ENCODE peak calls at places on chromosome 5, in eight cellular contexts. H is IMR-90; Q is GM23248; B is tibial nerve; N is right atrium auricular region; P is fibroblast of lung; X is CD4-positive, CD25-positive, alpha-beta regulatory T cell; Y is cardiac fibroblast. F is an unnamed sample.

GRCh38 chr5:67073045-67073444 is 123.6 kb downstream of the CD180 start:
- DNase-seq in H (no peak), Q (no peak), B (no peak), N (no peak), P (no peak), X (no peak), Y (no peak), F (no peak)

GRCh38 chr5:142645456-142645855 is 40.4 kb downstream of the FGF1 start:
- DNase-seq in H (no peak), Q (no peak), B (no peak), N (no peak), P (no peak), X (no peak), Y (no peak), F (no peak)

GRCh38 chr5:93087326-93087725 is 493.7 kb downstream of the NR2F1-AS1 start:
- DNase-seq in H (no peak), Q (no peak), B (no peak), N (no peak), P (no peak), X (no peak), Y (no peak), F (no peak)

GRCh38 chr5:81850932-81851331 is 100.0 kb upstream of the SSBP2 start:
- DNase-seq in H (no peak), Q (peak), B (no peak), N (no peak), P (no peak), X (no peak), Y (no peak), F (no peak)

GRCh38 chr5:56011835-56012234 is 17.1 kb upstream of the IL6ST start:
- DNase-seq in H (peak), Q (peak), B (no peak), N (no peak), P (peak), X (no peak), Y (peak), F (peak)

GRCh38 chr5:56412601-56413379 is 179.7 kb upstream of the ANKRD55 start:
- DNase-seq in H (no peak), Q (no peak), B (peak), N (peak), P (no peak), X (no peak), Y (no peak), F (no peak)

GRCh38 chr5:38453506-38453905 is 102.9 kb downstream of the LIFR start:
- DNase-seq in H (no peak), Q (no peak), B (no peak), N (no peak), P (no peak), X (peak), Y (no peak), F (no peak)

GRCh38 chr5:126780165-126780827 is 3.4 kb downstream of the LMNB1 start:
- DNase-seq in H (peak), Q (peak), B (no peak), N (no peak), P (peak), X (peak), Y (peak), F (peak)

GRCh38 chr5:5533927-5534326 is 111.5 kb downstream of the ICE1 start:
- DNase-seq in H (no peak), Q (no peak), B (no peak), N (no peak), P (no peak), X (no peak), Y (no peak), F (no peak)

GRCh38 chr5:135930029-135930948 is 24.5 kb downstream of the LECT2 start:
- DNase-seq in H (no peak), Q (peak), B (no peak), N (no peak), P (peak), X (no peak), Y (no peak), F (no peak)

GRCh38 chr5:42858031-42858643 is 46.4 kb upstream of the SELENOP start:
- DNase-seq in H (no peak), Q (peak), B (no peak), N (no peak), P (no peak), X (no peak), Y (no peak), F (no peak)

GRCh38 chr5:158856794-158857193 is 242.9 kb downstream of the EBF1 start:
- DNase-seq in H (no peak), Q (no peak), B (no peak), N (no peak), P (no peak), X (no peak), Y (no peak), F (no peak)

GRCh38 chr5:157748740-157749461 is 5.4 kb downstream of the LSM11 start:
- DNase-seq in H (peak), Q (peak), B (no peak), N (no peak), P (peak), X (no peak), Y (peak), F (no peak)

GRCh38 chr5:171743786-171744076 is 41.9 kb upstream of the SMIM23 start:
- DNase-seq in H (no peak), Q (no peak), B (no peak), N (no peak), P (no peak), X (no peak), Y (no peak), F (no peak)

GRCh38 chr5:82641362-82641988 is 363.3 kb upstream of the RPS23 start:
- DNase-seq in H (peak), Q (peak), B (peak), N (peak), P (peak), X (no peak), Y (peak), F (peak)

GRCh38 chr5:1757511-1757910 is 42.1 kb downstream of the MRPL36 start:
- DNase-seq in H (no peak), Q (no peak), B (peak), N (no peak), P (no peak), X (no peak), Y (no peak), F (no peak)

GRCh38 chr5:95283761-95284511 is 958 bp downstream of the MCTP1 start:
- DNase-seq in H (no peak), Q (peak), B (no peak), N (no peak), P (peak), X (no peak), Y (peak), F (peak)

GRCh38 chr5:72596956-72597355 is 89.7 kb upstream of the ZNF366 start:
- DNase-seq in H (no peak), Q (peak), B (no peak), N (no peak), P (no peak), X (no peak), Y (peak), F (peak)

GRCh38 chr5:67404261-67405100 is 207.9 kb upstream of the CD180 start:
- DNase-seq in H (peak), Q (peak), B (no peak), N (no peak), P (peak), X (no peak), Y (peak), F (peak)

GRCh38 chr5:139495644-139496435 is 13.3 kb upstream of the STING1 start:
- DNase-seq in H (peak), Q (peak), B (no peak), N (no peak), P (peak), X (no peak), Y (peak), F (peak)

GRCh38 chr5:56481998-56482698 is 249.0 kb upstream of the ANKRD55 start:
- DNase-seq in H (no peak), Q (peak), B (no peak), N (no peak), P (no peak), X (no peak), Y (no peak), F (no peak)

GRCh38 chr5:90709323-90710148 is 150.9 kb downstream of the ADGRV1 start:
- DNase-seq in H (peak), Q (peak), B (no peak), N (no peak), P (peak), X (no peak), Y (peak), F (peak)

GRCh38 chr5:60092671-60093422 is 199.3 kb upstream of the PDE4D start:
- DNase-seq in H (peak), Q (peak), B (no peak), N (no peak), P (peak), X (no peak), Y (no peak), F (no peak)

GRCh38 chr5:153654444-153654843 is 164.0 kb downstream of the GRIA1 start:
- DNase-seq in H (peak), Q (peak), B (no peak), N (no peak), P (peak), X (no peak), Y (no peak), F (no peak)

GRCh38 chr5:15577132-15577531 is 77.2 kb downstream of the FBXL7 start:
- DNase-seq in H (no peak), Q (no peak), B (no peak), N (no peak), P (no peak), X (no peak), Y (no peak), F (peak)

GRCh38 chr5:89307972-89308371 is 425.0 kb upstream of the MEF2C start:
- DNase-seq in H (no peak), Q (no peak), B (no peak), N (no peak), P (no peak), X (no peak), Y (no peak), F (no peak)

GRCh38 chr5:137282216-137282615 is 216.9 kb downstream of the SPOCK1 start:
- DNase-seq in H (peak), Q (no peak), B (no peak), N (no peak), P (peak), X (no peak), Y (peak), F (peak)

GRCh38 chr5:176889321-176890280 is 9.5 kb downstream of the HK3 start:
- DNase-seq in H (no peak), Q (no peak), B (no peak), N (no peak), P (no peak), X (no peak), Y (no peak), F (no peak)

GRCh38 chr5:146516151-146516475 is at the start of gene GPR151:
- DNase-seq in H (peak), Q (no peak), B (no peak), N (no peak), P (peak), X (no peak), Y (peak), F (no peak)

GRCh38 chr5:113508756-113509155 is 4.7 kb upstream of the YTHDC2 start:
- DNase-seq in H (no peak), Q (peak), B (no peak), N (no peak), P (peak), X (no peak), Y (no peak), F (no peak)

GRCh38 chr5:125552486-125552885 is 806.0 kb upstream of the ZNF608 start:
- DNase-seq in H (peak), Q (peak), B (no peak), N (no peak), P (peak), X (no peak), Y (no peak), F (peak)

GRCh38 chr5:65198777-65199120 is 283.0 kb downstream of the ADAMTS6 start:
- DNase-seq in H (peak), Q (peak), B (no peak), N (no peak), P (peak), X (no peak), Y (peak), F (peak)

GRCh38 chr5:27242258-27242626 is 203.9 kb upstream of the CDH9 start:
- DNase-seq in H (no peak), Q (peak), B (no peak), N (no peak), P (no peak), X (no peak), Y (no peak), F (no peak)
- H3K4me3 ChIP-seq in H (no peak), Q (no peak), B (no peak), N (no peak), P (no peak), X (no peak), Y (no peak), F (no peak)

DNA sequence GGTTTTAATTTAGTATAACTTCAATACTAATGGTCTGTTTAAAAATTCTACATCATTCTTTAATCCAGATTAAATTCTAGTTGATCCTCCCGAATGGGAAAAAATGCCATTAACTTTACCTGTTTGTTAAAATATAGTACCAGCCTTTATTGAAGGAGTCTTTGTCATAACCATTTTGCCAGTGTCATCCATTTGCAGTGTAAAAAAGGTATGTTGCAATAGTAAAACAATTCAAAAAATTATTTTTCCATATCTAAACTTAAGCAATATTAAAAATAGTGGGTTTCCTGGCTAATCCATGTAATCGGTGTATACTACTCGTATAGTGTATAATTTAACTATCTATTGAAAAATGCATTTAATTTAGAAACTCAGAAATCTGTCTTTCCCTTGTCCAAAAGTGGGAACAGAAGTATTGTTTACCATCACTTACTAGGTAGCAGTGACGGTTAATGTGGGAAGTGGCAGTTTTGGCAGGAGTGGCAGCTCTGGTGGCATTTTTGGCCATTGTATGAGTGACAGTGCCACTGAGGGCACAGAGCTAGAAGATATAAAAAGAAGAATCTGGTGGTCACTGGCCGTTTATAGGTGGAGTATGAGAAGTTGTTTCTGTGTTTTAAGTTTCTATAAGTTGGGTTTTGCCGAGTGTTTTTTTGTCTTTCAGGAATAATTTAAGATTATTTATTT is 1.9 kb downstream of the AP3S1 start:
- DNase-seq in H (no peak), Q (peak), B (no peak), N (no peak), P (no peak), X (no peak), Y (no peak), F (no peak)
- H3K4me3 ChIP-seq in H (no peak), Q (peak), B (peak), N (peak), P (peak), X (peak), Y (no peak), F (peak)

GRCh38 chr5:75509956-75510355 is 1.5 kb downstream of the CERT1 start:
- DNase-seq in H (peak), Q (peak), B (no peak), N (no peak), P (peak), X (no peak), Y (peak), F (peak)

GRCh38 chr5:75511435-75512382 is at the start of the genes CERT1 and POLK:
- DNase-seq in H (peak), Q (peak), B (peak), N (peak), P (peak), X (peak), Y (peak), F (peak)

GRCh38 chr5:75510836-75511434 is 494 bp downstream of the CERT1 start:
- DNase-seq in H (peak), Q (peak), B (no peak), N (peak), P (no peak), X (peak), Y (peak), F (peak)

GRCh38 chr5:75512383-75513074 is 838 bp downstream of the POLK start:
- DNase-seq in H (peak), Q (peak), B (no peak), N (no peak), P (peak), X (no peak), Y (peak), F (no peak)

DNA sequence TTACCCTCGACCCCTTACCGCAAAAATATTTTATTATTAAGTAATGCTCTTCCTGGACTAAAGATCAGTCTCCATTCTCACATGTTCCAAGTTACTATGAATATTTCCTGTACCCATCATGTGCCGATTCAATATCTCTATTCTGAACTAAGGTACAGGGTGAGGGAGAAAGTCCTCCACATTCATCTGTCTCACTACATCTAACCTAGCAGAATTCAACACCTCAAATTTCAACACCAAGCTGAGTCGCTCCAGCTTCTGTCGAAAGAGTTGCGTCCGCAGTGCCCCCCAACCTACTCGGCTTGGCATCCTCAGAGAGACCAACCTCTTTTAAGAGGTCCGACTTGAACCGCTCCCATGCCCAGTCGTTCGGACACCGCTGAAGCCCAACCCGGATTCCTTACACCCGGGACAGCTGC is 1.0 kb downstream of the CERT1 start:
- DNase-seq in H (peak), Q (peak), B (no peak), N (no peak), P (peak), X (no peak), Y (peak), F (no peak)
- H3K4me3 ChIP-seq in H (peak), Q (peak), B (peak), N (peak), P (peak), X (peak), Y (peak), F (peak)

GRCh38 chr5:175772747-175773533 is 98.4 kb upstream of the CPLX2 start:
- DNase-seq in H (no peak), Q (no peak), B (no peak), N (no peak), P (no peak), X (no peak), Y (no peak), F (no peak)
- H3K4me3 ChIP-seq in H (no peak), Q (no peak), B (no peak), N (no peak), P (no peak), X (no peak), Y (no peak), F (no peak)

GRCh38 chr5:123086376-123087055 is 2.5 kb upstream of the PRDM6 start:
- DNase-seq in H (no peak), Q (no peak), B (no peak), N (no peak), P (no peak), X (no peak), Y (no peak), F (no peak)

GRCh38 chr5:123089572-123089970 is 530 bp downstream of the PRDM6 start:
- DNase-seq in H (peak), Q (peak), B (no peak), N (no peak), P (peak), X (no peak), Y (peak), F (peak)

GRCh38 chr5:123088031-123088805 is 823 bp upstream of the PRDM6 start:
- DNase-seq in H (no peak), Q (peak), B (no peak), N (no peak), P (peak), X (no peak), Y (no peak), F (peak)

GRCh38 chr5:123085638-123086286 is 3.3 kb upstream of the PRDM6 start:
- DNase-seq in H (no peak), Q (no peak), B (no peak), N (no peak), P (no peak), X (no peak), Y (no peak), F (no peak)

DNA sequence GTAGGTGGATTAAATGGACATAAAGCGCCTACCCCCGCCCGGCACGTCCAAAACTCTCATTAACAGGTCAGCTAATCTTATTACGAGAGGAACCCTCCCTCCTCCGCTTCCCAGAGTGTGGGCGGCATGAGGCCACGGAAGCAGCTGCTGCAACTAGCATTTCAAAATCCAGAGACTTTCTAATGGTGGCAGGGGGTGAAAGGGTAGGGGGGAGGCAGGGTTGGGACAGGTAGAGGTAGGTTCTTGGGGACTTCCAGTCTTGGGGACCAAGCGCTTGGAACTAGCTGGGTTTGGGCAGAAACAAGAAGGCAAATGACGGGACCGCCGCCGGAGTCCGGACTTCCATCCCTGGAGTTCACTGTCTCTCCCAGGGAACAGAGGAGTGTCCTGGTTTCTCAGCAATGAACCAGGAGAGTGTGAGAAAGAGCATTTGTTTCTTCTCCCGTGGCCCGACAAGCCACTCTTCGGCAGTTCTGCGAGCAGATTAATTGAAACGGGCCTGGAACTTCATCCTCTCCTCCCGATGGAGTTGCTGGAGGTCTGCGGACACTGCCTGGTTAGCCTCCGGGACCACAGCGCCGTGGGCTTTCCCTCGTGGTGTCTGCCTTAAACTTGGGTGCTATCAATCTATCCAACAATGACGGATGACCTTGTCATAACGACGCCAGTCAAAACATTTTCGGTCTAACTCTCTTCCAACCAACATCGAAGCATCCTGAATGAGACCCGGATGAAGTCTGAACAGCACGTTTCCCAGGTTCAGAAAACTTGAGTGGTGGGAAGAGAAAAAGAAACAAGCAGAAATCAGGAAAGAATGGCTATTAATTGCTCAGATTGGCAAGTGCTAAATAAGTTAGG is 1.6 kb upstream of the PRDM6 start:
- DNase-seq in H (no peak), Q (no peak), B (no peak), N (no peak), P (no peak), X (no peak), Y (no peak), F (peak)
- H3K4me3 ChIP-seq in H (no peak), Q (no peak), B (no peak), N (peak), P (no peak), X (no peak), Y (no peak), F (no peak)

GRCh38 chr5:101995585-101995984 is 300.5 kb downstream of the SLCO4C1 start:
- DNase-seq in H (no peak), Q (no peak), B (no peak), N (no peak), P (no peak), X (no peak), Y (no peak), F (no peak)
- H3K4me3 ChIP-seq in H (no peak), Q (no peak), B (no peak), N (no peak), P (no peak), X (no peak), Y (no peak), F (no peak)

GRCh38 chr5:84381501-84382362 is 2.9 kb downstream of the EDIL3 start:
- DNase-seq in H (no peak), Q (peak), B (no peak), N (no peak), P (peak), X (no peak), Y (no peak), F (peak)
- H3K4me3 ChIP-seq in H (peak), Q (peak), B (peak), N (peak), P (peak), X (no peak), Y (peak), F (peak)

F was measured in endothelial cell of umbilical vein.